ENCODE peak calls at places on chromosomes 11 and 22, in five cellular contexts. One of them, this sample, is unnamed.

GRCh38 chr11:113873241-113873626 is 2.1 kb downstream of the USP28 start:
- DNase-seq in HEK293T: peak; percentile 38
- DNase-seq in K562: no peak
- DNase-seq in SK-N-SH: no peak
- DNase-seq in GM12878: no peak
- DNase-seq in this sample: no peak

GRCh38 chr11:27362032-27362431 is 983 bp downstream of the CCDC34 start:
- DNase-seq in HEK293T: no peak
- DNase-seq in GM12878: no peak
- DNase-seq in K562: no peak
- DNase-seq in SK-N-SH: no peak
- DNase-seq in this sample: no peak

GRCh38 chr11:31826530-31827438 is 15.7 kb upstream of the PAX6 start:
- DNase-seq in SK-N-SH: peak; percentile 40
- DNase-seq in K562: no peak
- DNase-seq in GM12878: no peak
- DNase-seq in HEK293T: no peak
- DNase-seq in this sample: no peak

GRCh38 chr22:39097098-39098020 is at the start of gene APOBEC3H:
- DNase-seq in K562: peak; percentile 75
- DNase-seq in SK-N-SH: no peak
- DNase-seq in HEK293T: no peak
- DNase-seq in GM12878: no peak
- DNase-seq in this sample: no peak

GRCh38 chr11:96254854-96255253 is 88.1 kb downstream of the MAML2 start:
- DNase-seq in SK-N-SH: no peak
- DNase-seq in HEK293T: no peak
- DNase-seq in K562: no peak
- DNase-seq in GM12878: no peak
- DNase-seq in this sample: no peak

GRCh38 chr11:20873054-20873453 is 203.7 kb downstream of the NELL1 start:
- DNase-seq in HEK293T: peak; percentile 46
- DNase-seq in GM12878: no peak
- DNase-seq in K562: peak; percentile 32
- DNase-seq in SK-N-SH: peak; percentile 64
- DNase-seq in this sample: peak; percentile 49

GRCh38 chr11:129577986-129578385 is 202.3 kb downstream of the BARX2 start:
- DNase-seq in SK-N-SH: no peak
- DNase-seq in K562: no peak
- DNase-seq in HEK293T: no peak
- DNase-seq in GM12878: no peak
- DNase-seq in this sample: no peak

GRCh38 chr22:46737105-46737975 is 712 bp downstream of the CERK start:
- DNase-seq in HEK293T: peak; percentile 57
- DNase-seq in GM12878: no peak
- DNase-seq in K562: peak; percentile 34
- DNase-seq in SK-N-SH: no peak
- DNase-seq in this sample: no peak

GRCh38 chr11:17954395-17955252 is 58.2 kb downstream of the SERGEF start:
- DNase-seq in SK-N-SH: no peak
- DNase-seq in K562: no peak
- DNase-seq in GM12878: no peak
- DNase-seq in HEK293T: no peak
- DNase-seq in this sample: no peak

GRCh38 chr11:66069715-66070603 is at the start of gene PACS1:
- DNase-seq in HEK293T: peak; percentile 72
- DNase-seq in SK-N-SH: peak; percentile 94
- DNase-seq in GM12878: no peak
- DNase-seq in K562: peak; percentile 77
- DNase-seq in this sample: peak; percentile 25

GRCh38 chr11:91497847-91498246 is 726.8 kb upstream of the FAT3 start:
- DNase-seq in SK-N-SH: no peak
- DNase-seq in HEK293T: no peak
- DNase-seq in K562: no peak
- DNase-seq in GM12878: no peak
- DNase-seq in this sample: no peak

GRCh38 chr11:70364745-70365535 is 33.4 kb upstream of the CTTN start:
- DNase-seq in K562: no peak
- DNase-seq in HEK293T: no peak
- DNase-seq in SK-N-SH: no peak
- DNase-seq in GM12878: peak; percentile 3
- DNase-seq in this sample: no peak
- TF ChIP-seq FOXM1 in K562: no peak
- TF ChIP-seq FOXM1 in HEK293T: no peak
- TF ChIP-seq FOXM1 in SK-N-SH: no peak
- TF ChIP-seq FOXM1 in GM12878: no peak
- TF ChIP-seq FOXM1 in this sample: no peak

DNA sequence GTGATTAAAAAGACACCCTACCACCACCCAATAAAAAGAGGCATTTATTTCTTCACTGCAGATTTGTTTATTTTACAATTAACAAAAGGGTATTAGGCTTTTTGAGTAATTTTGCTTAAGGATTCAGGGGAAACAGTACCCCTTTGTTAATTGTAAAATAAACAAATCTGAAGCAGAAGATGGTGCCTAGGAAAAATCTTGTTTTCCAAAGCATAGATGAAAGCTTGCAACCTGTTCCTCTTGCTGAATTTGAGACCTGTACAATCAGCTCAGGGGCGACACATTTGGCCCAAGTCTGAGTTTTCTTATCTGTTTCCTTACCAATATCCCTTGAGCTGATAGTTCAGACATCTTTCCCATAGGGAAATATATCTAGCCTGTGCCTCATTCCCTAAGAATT is 171.9 kb downstream of the GRIA4 start:
- DNase-seq in K562: no peak
- DNase-seq in GM12878: no peak
- DNase-seq in HEK293T: no peak
- DNase-seq in SK-N-SH: no peak
- DNase-seq in this sample: no peak
- TF ChIP-seq FOXM1 in K562: no peak
- TF ChIP-seq FOXM1 in GM12878: no peak
- TF ChIP-seq FOXM1 in HEK293T: no peak
- TF ChIP-seq FOXM1 in SK-N-SH: no peak
- TF ChIP-seq FOXM1 in this sample: no peak

DNA sequence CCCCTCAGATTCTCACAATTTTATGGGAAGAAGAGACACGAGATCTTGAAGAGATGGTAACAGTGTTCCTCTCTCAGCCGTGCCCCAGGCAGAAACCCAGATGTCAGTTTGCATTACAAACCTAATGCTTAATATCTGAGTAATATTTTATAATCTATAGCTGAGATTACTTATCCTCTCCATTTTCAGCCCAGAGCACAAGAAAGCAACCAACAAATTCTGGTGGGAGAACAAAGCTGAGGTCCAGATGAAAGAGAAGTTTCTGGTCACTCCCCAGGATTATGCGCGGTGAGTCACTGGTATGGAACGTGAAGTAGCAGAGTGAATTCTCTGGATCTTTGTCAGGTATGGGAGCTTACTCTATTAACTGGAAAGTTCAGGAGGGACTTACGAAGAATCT is 884 bp downstream of the CENATAC start:
- DNase-seq in SK-N-SH: no peak
- DNase-seq in GM12878: no peak
- DNase-seq in K562: peak; percentile 67
- DNase-seq in HEK293T: no peak
- DNase-seq in this sample: peak; percentile 81
- TF ChIP-seq FOXM1 in SK-N-SH: no peak
- TF ChIP-seq FOXM1 in GM12878: no peak
- TF ChIP-seq FOXM1 in K562: no peak
- TF ChIP-seq FOXM1 in HEK293T: no peak
- TF ChIP-seq FOXM1 in this sample: no peak

GRCh38 chr11:68206211-68206610 is 6.9 kb downstream of the KMT5B start:
- DNase-seq in GM12878: no peak
- DNase-seq in SK-N-SH: peak; percentile 64
- DNase-seq in HEK293T: peak; percentile 64
- DNase-seq in K562: peak; percentile 67
- DNase-seq in this sample: peak; percentile 74
- TF ChIP-seq FOXM1 in GM12878: no peak
- TF ChIP-seq FOXM1 in SK-N-SH: no peak
- TF ChIP-seq FOXM1 in HEK293T: no peak
- TF ChIP-seq FOXM1 in K562: no peak
- TF ChIP-seq FOXM1 in this sample: no peak

GRCh38 chr11:132373405-132374141 is 1003.2 kb downstream of the NTM start:
- DNase-seq in SK-N-SH: no peak
- DNase-seq in K562: no peak
- DNase-seq in HEK293T: no peak
- DNase-seq in GM12878: no peak
- DNase-seq in this sample: no peak
- TF ChIP-seq FOXM1 in SK-N-SH: no peak
- TF ChIP-seq FOXM1 in K562: no peak
- TF ChIP-seq FOXM1 in HEK293T: no peak
- TF ChIP-seq FOXM1 in GM12878: no peak
- TF ChIP-seq FOXM1 in this sample: no peak

DNA sequence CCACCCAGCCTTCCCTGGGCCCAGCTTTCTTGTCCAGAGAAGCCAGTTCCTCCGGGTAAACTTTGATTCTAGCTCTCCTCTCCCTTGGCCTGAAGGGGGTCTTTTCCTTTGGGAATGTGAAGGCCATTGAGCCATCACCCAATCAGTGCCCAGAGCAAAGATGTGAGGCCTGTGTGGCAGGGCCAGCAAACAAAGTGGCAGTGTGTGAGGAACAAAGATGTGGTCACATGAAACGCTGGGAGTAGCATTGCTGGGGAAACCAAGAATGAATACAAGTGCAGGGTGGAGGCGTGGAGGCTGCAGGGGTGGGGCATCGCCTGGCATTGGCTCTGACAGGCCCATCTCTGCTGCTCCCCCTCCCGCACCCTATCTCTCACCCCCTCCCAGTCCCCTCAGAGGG is 91.9 kb upstream of the BID start:
- DNase-seq in K562: no peak
- DNase-seq in HEK293T: no peak
- DNase-seq in SK-N-SH: no peak
- DNase-seq in GM12878: no peak
- DNase-seq in this sample: no peak
- TF ChIP-seq FOXM1 in K562: no peak
- TF ChIP-seq FOXM1 in HEK293T: no peak
- TF ChIP-seq FOXM1 in SK-N-SH: no peak
- TF ChIP-seq FOXM1 in GM12878: no peak
- TF ChIP-seq FOXM1 in this sample: no peak

This sample was measured in HepG2.